ENCODE peak calls at places on chromosomes 12 and 14, in nine cellular contexts. I is tibial nerve; X is GM12864; J is gastrocnemius medialis; G is foreskin fibroblast; A is Peyer's patch; H is pancreas; Q is astrocyte of the spinal cord; N is CD8-positive, alpha-beta T cell. O is an unnamed sample.

GRCh38 chr14:51845811-51846210 is 14.6 kb upstream of the GNG2 start:
- DNase-seq in I (no peak), X (no peak), J (no peak), G (no peak), A (no peak), H (no peak), Q (no peak), N (no peak), O (no peak)

GRCh38 chr14:36659010-36659821 is 2.4 kb upstream of the PAX9 start:
- DNase-seq in I (no peak), X (no peak), J (no peak), G (no peak), A (no peak), H (no peak), Q (no peak), N (no peak), O (no peak)

GRCh38 chr12:62466018-62466595 is 519 bp upstream of the MON2 start:
- DNase-seq in I (no peak), X (no peak), J (peak), G (peak), A (peak), H (peak), Q (peak), N (peak), O (peak)

GRCh38 chr14:36055681-36056225 is 120.8 kb downstream of the PTCSC3 start:
- DNase-seq in I (no peak), X (no peak), J (no peak), G (no peak), A (no peak), H (no peak), Q (no peak), N (no peak), O (no peak)

GRCh38 chr12:1838223-1838993 is 18.0 kb downstream of the LRTM2 start:
- DNase-seq in I (no peak), X (no peak), J (no peak), G (no peak), A (no peak), H (no peak), Q (peak), N (no peak), O (no peak)

GRCh38 chr12:114812858-114813761 is 129.1 kb upstream of the TBX3 start:
- DNase-seq in I (no peak), X (no peak), J (no peak), G (no peak), A (no peak), H (no peak), Q (peak), N (no peak), O (no peak)

GRCh38 chr14:85437143-85437542 is 92.8 kb upstream of the FLRT2 start:
- DNase-seq in I (no peak), X (no peak), J (no peak), G (peak), A (no peak), H (peak), Q (peak), N (no peak), O (no peak)

GRCh38 chr14:29810657-29811056 is 117.0 kb downstream of the PRKD1 start:
- DNase-seq in I (no peak), X (no peak), J (no peak), G (peak), A (no peak), H (peak), Q (no peak), N (no peak), O (no peak)

GRCh38 chr14:54486685-54487084 is 2.1 kb downstream of the GMFB start:
- DNase-seq in I (no peak), X (no peak), J (no peak), G (no peak), A (no peak), H (no peak), Q (no peak), N (no peak), O (no peak)

GRCh38 chr14:76307786-76308780 is 67.9 kb upstream of the ESRRB start:
- DNase-seq in I (no peak), X (no peak), J (no peak), G (no peak), A (no peak), H (no peak), Q (no peak), N (no peak), O (no peak)

GRCh38 chr14:91067186-91067585 is 6.7 kb upstream of the RPS6KA5 start:
- DNase-seq in I (no peak), X (no peak), J (no peak), G (no peak), A (no peak), H (no peak), Q (no peak), N (peak), O (no peak)

GRCh38 chr12:16348435-16349131 is 1.1 kb downstream of the MGST1 start:
- DNase-seq in I (no peak), X (no peak), J (no peak), G (no peak), A (no peak), H (no peak), Q (no peak), N (no peak), O (no peak)

GRCh38 chr14:99407416-99407815 is 73.2 kb downstream of the SETD3 start:
- DNase-seq in I (no peak), X (no peak), J (no peak), G (no peak), A (no peak), H (no peak), Q (no peak), N (no peak), O (no peak)

GRCh38 chr12:55847603-55848329 is 5.0 kb upstream of the MMP19 start:
- DNase-seq in I (peak), X (no peak), J (peak), G (peak), A (peak), H (peak), Q (peak), N (no peak), O (peak)

GRCh38 chr12:55845785-55846496 is 3.2 kb upstream of the MMP19 start:
- DNase-seq in I (no peak), X (no peak), J (no peak), G (no peak), A (no peak), H (no peak), Q (no peak), N (no peak), O (no peak)

GRCh38 chr12:55849616-55850015 is 6.9 kb upstream of the MMP19 start:
- DNase-seq in I (no peak), X (no peak), J (no peak), G (no peak), A (no peak), H (no peak), Q (no peak), N (no peak), O (no peak)

GRCh38 chr12:55845349-55845748 is 2.6 kb upstream of the MMP19 start:
- DNase-seq in I (no peak), X (no peak), J (no peak), G (no peak), A (no peak), H (no peak), Q (no peak), N (no peak), O (no peak)

DNA sequence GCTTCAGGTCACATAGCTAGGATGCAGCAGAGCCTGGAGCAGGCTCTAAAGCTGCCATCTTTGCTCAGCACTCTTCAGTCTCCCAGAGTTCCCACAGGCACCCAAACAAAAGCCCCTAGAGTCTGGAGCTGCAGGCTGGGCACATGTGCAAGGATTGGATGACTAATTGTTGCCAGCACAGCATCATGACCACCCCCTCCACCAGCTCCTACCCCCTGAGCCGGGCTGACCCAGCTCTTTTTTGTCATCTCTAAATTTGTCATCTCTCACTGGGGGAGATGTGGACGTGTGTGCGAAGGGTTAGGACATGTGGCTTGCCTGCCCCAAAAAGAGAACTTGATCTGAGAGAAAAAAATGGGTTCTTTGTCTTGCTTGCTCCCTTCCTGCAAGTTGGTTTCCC is 4.3 kb upstream of the MMP19 start:
- DNase-seq in I (no peak), X (no peak), J (no peak), G (peak), A (no peak), H (no peak), Q (peak), N (no peak), O (no peak)
- H3K4me3 ChIP-seq in I (no peak), X (no peak), J (no peak), G (no peak), A (no peak), H (no peak), Q (no peak), N (no peak), O (no peak)

DNA sequence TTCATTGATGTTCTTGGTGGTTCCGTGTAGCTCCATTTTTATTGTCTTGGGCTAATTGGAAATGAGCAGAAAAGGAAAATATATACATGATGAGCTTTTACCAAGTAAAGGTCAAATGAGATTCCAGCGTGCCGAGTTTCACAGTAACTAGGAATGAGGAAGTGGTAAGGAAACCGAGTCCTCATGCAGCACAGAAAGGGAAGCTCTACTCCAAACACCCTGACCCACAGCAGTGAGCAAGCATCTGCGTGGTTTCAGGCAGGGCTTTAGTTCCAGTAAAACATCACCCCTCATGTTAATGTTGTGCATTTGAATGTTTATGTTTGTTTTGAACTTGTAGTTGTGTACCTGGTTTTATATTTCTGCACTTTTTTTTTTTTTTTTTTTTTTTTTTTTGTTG is 208.0 kb downstream of the SLC41A2 start:
- DNase-seq in I (no peak), X (peak), J (no peak), G (peak), A (peak), H (peak), Q (peak), N (no peak), O (peak)
- H3K4me3 ChIP-seq in I (no peak), X (no peak), J (no peak), G (no peak), A (no peak), H (no peak), Q (no peak), N (no peak), O (no peak)

DNA sequence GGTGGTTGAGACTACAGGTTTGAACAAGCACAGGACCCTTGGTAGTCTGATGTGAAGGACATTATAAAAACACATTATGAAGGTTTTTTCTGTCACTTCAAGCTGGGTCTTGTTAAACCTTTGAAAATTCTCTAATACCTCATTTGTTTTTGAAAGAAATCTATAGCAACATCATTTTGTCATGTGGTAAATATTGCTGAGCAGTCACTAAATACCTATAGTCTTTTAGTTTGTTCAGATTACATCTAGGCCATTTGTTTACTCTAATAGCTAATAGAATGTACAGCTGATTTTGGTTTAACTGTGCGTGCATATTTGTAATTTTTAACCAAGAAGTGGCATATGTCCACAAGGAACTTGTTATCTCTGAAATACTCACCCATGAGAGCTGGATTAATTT is 2.9 kb downstream of the PPM1A start:
- DNase-seq in I (no peak), X (no peak), J (no peak), G (no peak), A (no peak), H (no peak), Q (no peak), N (no peak), O (no peak)
- H3K4me3 ChIP-seq in I (no peak), X (peak), J (peak), G (peak), A (peak), H (no peak), Q (no peak), N (no peak), O (no peak)

GRCh38 chr14:60506462-60506984 is 2.4 kb upstream of the SIX6 start:
- DNase-seq in I (no peak), X (no peak), J (no peak), G (no peak), A (no peak), H (no peak), Q (no peak), N (no peak), O (no peak)
- H3K4me3 ChIP-seq in I (no peak), X (no peak), J (no peak), G (no peak), A (no peak), H (no peak), Q (no peak), N (no peak), O (no peak)

GRCh38 chr12:71439362-71439612 is 311 bp upstream of the LGR5 start:
- DNase-seq in I (no peak), X (no peak), J (no peak), G (no peak), A (no peak), H (no peak), Q (no peak), N (no peak), O (no peak)
- H3K4me3 ChIP-seq in I (peak), X (no peak), J (peak), G (peak), A (peak), H (no peak), Q (peak), N (peak), O (peak)

O was measured in heart right ventricle.